ENCODE peak calls at places on chromosomes 11 and 22, in four cellular contexts. X is body of pancreas, Q is A549, L is NB4. G is an unnamed sample.
A peak's percentile ranks its signal among the peaks of the same experiment; 100 is the strongest.

GRCh38 chr11:122494171-122494570 is 161.4 kb upstream of the UBASH3B start:
- DNase-seq in L (no peak), X (no peak), Q (no peak), G (no peak)

GRCh38 chr22:32590556-32590955 is 115.9 kb downstream of the FBXO7 start:
- DNase-seq in L (no peak), X (no peak), Q (no peak), G (no peak)

GRCh38 chr11:2121227-2122130 is 17.7 kb downstream of the IGF2 start:
- DNase-seq in X (no peak), L (no peak), Q (no peak), G (no peak)

GRCh38 chr11:73353422-73353821 is 22.8 kb upstream of the RELT start:
- DNase-seq in X (no peak), Q (no peak), L (no peak), G (no peak)

GRCh38 chr11:7056828-7057513 is 31.8 kb upstream of the RBMXL2 start:
- DNase-seq in X (no peak), L (no peak), Q (no peak), G (no peak)

GRCh38 chr11:66889974-66890373 is 33.1 kb downstream of the LRFN4 start:
- DNase-seq in Q (no peak), X (no peak), L (no peak), G (no peak)

GRCh38 chr11:61610905-61611304 is 30.0 kb upstream of the SYT7 start:
- DNase-seq in X (peak; percentile 37), Q (no peak), L (no peak), G (no peak)

GRCh38 chr11:94142308-94143277 is 14.0 kb downstream of the PANX1 start:
- DNase-seq in X (no peak), L (no peak), Q (no peak), G (no peak)

GRCh38 chr22:29216873-29217666 is 11.4 kb downstream of the EMID1 start:
- DNase-seq in X (peak; percentile 81), L (peak; percentile 87), Q (peak; percentile 15), G (no peak)

GRCh38 chr11:46330154-46330886 is 16.9 kb upstream of the DGKZ start:
- DNase-seq in L (peak; percentile 60), Q (no peak), X (no peak), G (no peak)

GRCh38 chr11:34176980-34177319 is 71.5 kb downstream of the NAT10 start:
- DNase-seq in Q (no peak), X (no peak), L (no peak), G (no peak)

GRCh38 chr11:1304376-1304775 is 5.1 kb downstream of the TOLLIP start:
- DNase-seq in X (peak; percentile 88), Q (peak; percentile 47), L (no peak), G (no peak)

GRCh38 chr11:33808228-33808828 is 34.0 kb upstream of the FBXO3 start:
- DNase-seq in Q (peak; percentile 81), X (peak; percentile 86), L (peak; percentile 85), G (peak; percentile 77)

GRCh38 chr11:127919206-127920000 is 668.0 kb downstream of the ETS1 start:
- DNase-seq in X (no peak), L (peak; percentile 29), Q (no peak), G (no peak)

GRCh38 chr11:28346209-28346608 is 238.0 kb downstream of the METTL15 start:
- DNase-seq in Q (no peak), X (no peak), L (peak; percentile 3), G (no peak)

GRCh38 chr22:23038334-23038642 is 32.0 kb upstream of the GNAZ start:
- DNase-seq in Q (no peak), X (no peak), L (no peak), G (no peak)

GRCh38 chr11:102666331-102666957 is 39.1 kb downstream of the MMP27 start:
- DNase-seq in L (peak; percentile 58), X (no peak), Q (peak; percentile 46), G (no peak)

GRCh38 chr22:30254307-30254706 is 7.7 kb upstream of the LIF start:
- DNase-seq in L (no peak), Q (no peak), X (no peak), G (no peak)

GRCh38 chr11:75376175-75376574 is 23.1 kb upstream of the RPS3 start:
- DNase-seq in L (peak; percentile 60), Q (no peak), X (no peak), G (no peak)

GRCh38 chr22:30397656-30398635 is 1.1 kb downstream of the SEC14L2 start:
- DNase-seq in X (no peak), L (no peak), Q (no peak), G (no peak)

DNA sequence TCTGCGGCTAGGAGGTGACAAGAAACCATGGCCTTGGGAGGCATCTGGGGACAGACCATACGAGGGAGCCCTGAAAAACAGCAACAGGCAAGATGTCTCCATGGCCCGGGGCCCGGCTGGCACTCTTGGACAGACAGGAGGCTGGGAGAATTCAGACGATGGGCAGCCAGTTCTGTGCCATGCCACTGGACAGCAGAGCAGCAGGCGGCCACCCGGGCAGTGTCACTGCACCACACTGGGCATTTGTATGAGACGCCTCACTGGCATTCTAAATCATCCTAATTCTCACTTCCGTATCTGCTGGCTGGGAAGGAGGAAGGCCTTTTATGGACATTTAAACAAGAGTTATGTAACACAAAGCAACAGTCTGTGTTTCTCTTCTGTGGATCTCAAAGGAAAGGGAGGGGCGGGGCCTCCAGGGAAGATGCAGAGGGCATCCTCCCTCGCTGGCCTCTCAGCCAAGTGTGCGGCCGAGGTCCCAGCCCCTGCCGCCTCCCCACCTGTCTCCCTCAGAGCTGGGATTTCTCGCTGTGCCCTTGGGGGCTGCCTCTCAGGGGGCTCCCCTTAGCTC is 350.3 kb downstream of the SHANK2 start:
- DNase-seq in X (no peak), Q (no peak), L (peak; percentile 50), G (no peak)
- TF ChIP-seq CTCF in X (no peak), Q (no peak), L (no peak), G (no peak)

GRCh38 chr22:50246242-50247175 is 1.7 kb upstream of the TUBGCP6 start:
- DNase-seq in L (no peak), Q (no peak), X (no peak), G (no peak)
- TF ChIP-seq POLR2A in L (no peak), Q (no peak), X (no peak), G (no peak)

DNA sequence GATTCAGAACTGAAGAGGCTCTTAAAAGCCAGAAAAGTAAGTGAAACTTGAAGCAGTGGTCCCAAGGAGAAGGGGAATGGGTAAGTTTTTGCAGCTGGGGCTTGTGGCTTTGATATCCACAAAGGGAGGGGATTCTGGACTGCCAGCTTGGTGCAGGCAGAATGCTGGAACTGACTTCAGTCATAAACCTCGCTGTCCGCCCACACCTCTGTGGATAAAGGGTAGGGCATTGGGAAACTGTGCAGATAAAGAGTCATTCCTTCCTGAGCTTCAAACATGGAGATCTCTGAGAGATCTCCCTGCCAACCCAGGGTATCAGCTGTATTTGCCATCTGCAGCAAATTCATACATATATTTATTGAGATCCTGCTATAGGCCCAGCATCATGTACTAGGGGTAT is 124.3 kb upstream of the OR9Q1 start:
- DNase-seq in L (no peak), Q (no peak), X (no peak), G (no peak)
- H3K4me3 ChIP-seq in L (no peak overlapping the region), Q (no peak overlapping the region), X (no peak overlapping the region), G (no peak overlapping the region)

GRCh38 chr22:43476341-43476740 is 64.5 kb downstream of the MPPED1 start:
- DNase-seq in L (peak; percentile 18), Q (peak; percentile 34), X (no peak), G (no peak)
- TF ChIP-seq CTCF in L (peak; percentile 27), Q (no peak), X (no peak), G (no peak)

GRCh38 chr11:121452609-121453150 is at the start of gene SORL1-AS1:
- DNase-seq in L (peak; percentile 50), X (peak; percentile 29), Q (peak; percentile 3), G (no peak)

GRCh38 chr11:121453589-121454299 is 977 bp upstream of the SORL1-AS1 start:
- DNase-seq in X (no peak), Q (no peak), L (no peak), G (no peak)

GRCh38 chr11:121451178-121451981 is 734 bp upstream of the SORL1 start:
- DNase-seq in Q (no peak), X (peak; percentile 24), L (peak; percentile 36), G (no peak)

GRCh38 chr11:121450424-121450823 is 1.7 kb upstream of the SORL1 start:
- DNase-seq in L (peak; percentile 45), Q (no peak), X (no peak), G (no peak)

DNA sequence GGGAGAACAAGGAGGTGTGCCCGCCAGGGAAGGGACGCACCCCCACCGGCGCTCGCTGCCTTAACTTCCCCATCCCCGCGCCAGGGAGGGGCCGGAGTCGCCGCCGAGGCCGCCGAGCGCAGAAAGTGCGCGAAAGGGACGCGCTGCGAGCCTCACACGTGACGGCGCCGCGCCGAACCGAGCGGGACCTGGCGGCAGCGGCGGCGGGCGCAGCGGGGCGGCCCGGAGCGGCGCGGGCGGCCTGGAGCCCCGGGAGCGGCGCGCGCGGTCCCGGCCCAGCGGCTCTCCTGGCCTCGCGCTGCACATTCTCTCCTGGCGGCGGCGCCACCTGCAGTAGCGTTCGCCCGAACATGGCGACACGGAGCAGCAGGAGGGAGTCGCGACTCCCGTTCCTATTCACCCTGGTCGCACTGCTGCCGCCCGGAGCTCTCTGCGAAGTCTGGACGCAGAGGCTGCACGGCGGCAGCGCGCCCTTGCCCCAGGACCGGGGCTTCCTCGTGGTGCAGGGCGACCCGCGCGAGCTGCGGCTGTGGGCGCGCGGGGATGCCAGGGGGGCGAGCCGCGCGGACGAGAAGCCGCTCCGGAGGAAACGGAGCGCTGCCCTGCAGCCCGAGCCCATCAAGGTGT is at the start of gene SORL1:
- DNase-seq in L (peak; percentile 85), Q (peak; percentile 64), X (peak; percentile 74), G (peak; percentile 91)
- TF ChIP-seq POLR2A in L (peak; percentile 44), Q (peak; percentile 32), X (peak; percentile 44), G (no peak)

GRCh38 chr22:19169947-19170318 is 8.6 kb downstream of the SLC25A1 start:
- DNase-seq in L (no peak), X (no peak), Q (no peak), G (no peak)
- H3K4me3 ChIP-seq in L (no peak overlapping the region), X (no peak overlapping the region), Q (no peak overlapping the region), G (no peak overlapping the region)

DNA sequence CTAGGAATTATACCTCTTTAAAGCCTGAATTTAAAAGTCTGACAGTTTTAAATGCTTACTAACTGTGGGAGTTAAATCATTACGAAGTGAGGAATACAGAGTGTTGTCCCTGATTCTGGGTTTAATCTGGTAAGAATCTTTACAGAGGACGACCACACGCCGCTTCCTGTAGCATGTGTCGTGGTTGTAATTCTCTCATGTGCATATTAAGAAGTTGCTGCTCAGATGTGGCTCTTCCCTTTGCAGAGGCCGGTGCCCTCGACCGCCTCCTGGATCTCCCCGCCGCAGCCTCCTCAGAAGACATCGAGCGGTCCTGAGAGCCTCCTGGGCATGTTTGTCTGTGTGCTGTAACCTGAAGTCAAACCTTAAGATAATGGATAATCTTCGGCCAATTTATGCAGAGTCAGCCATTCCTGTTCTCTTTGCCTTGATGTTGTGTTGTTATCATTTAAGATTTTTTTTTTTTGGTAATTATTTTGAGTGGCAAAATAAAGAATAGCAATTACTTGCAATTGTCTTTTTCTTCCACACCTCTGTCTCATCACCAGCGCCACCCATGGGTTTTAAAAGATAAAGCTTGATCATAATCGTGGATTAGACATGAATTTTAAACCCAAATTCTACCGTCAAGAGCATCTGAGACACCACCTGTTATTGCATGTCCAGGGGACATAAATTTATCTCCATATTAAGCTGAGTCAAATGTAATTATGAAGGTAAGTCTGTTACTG is 6.5 kb downstream of the GAL start:
- DNase-seq in X (no peak), Q (no peak), L (no peak), G (no peak)
- TF ChIP-seq CTCF in X (no peak), Q (peak; percentile 8), L (no peak), G (no peak)